ENCODE peak calls at places on chromosomes 1 and 21, in nine cellular contexts. One of them, this sample, is unnamed.

GRCh38 chr1:165235158-165235776 is 121.2 kb downstream of the LMX1A start:
- DNase-seq in A549: no peak
- DNase-seq in C1 segment of cervical spinal cord: no peak
- DNase-seq in NCI-H1417: peak
- DNase-seq in left ventricle myocardium superior: peak
- DNase-seq in MG63: no peak
- DNase-seq in fibroblast of lung: no peak
- DNase-seq in activated CD4-positive, CD25-positive, alpha-beta regulatory T cell treated with anti-CD3 and anti-CD28 coated beads, Interleukin-2, amount 50 U/mL, for 16 hours: no peak
- DNase-seq in right atrium auricular region: no peak
- DNase-seq in this sample: no peak

GRCh38 chr21:32978346-32979270 is 47.1 kb upstream of the OLIG2 start:
- DNase-seq in A549: no peak
- DNase-seq in C1 segment of cervical spinal cord: peak
- DNase-seq in NCI-H1417: no peak
- DNase-seq in left ventricle myocardium superior: no peak
- DNase-seq in MG63: no peak
- DNase-seq in fibroblast of lung: no peak
- DNase-seq in activated CD4-positive, CD25-positive, alpha-beta regulatory T cell treated with anti-CD3 and anti-CD28 coated beads, Interleukin-2, amount 50 U/mL, for 16 hours: no peak
- DNase-seq in right atrium auricular region: no peak
- DNase-seq in this sample: no peak

GRCh38 chr1:14774225-14774624 is 175.7 kb downstream of the KAZN start:
- DNase-seq in A549: no peak
- DNase-seq in C1 segment of cervical spinal cord: no peak
- DNase-seq in NCI-H1417: no peak
- DNase-seq in left ventricle myocardium superior: no peak
- DNase-seq in MG63: no peak
- DNase-seq in fibroblast of lung: no peak
- DNase-seq in activated CD4-positive, CD25-positive, alpha-beta regulatory T cell treated with anti-CD3 and anti-CD28 coated beads, Interleukin-2, amount 50 U/mL, for 16 hours: no peak
- DNase-seq in right atrium auricular region: no peak
- DNase-seq in this sample: no peak

GRCh38 chr1:203858055-203858454 is 3.3 kb upstream of the SNRPE start:
- DNase-seq in A549: no peak
- DNase-seq in C1 segment of cervical spinal cord: no peak
- DNase-seq in NCI-H1417: no peak
- DNase-seq in left ventricle myocardium superior: no peak
- DNase-seq in MG63: peak
- DNase-seq in fibroblast of lung: peak
- DNase-seq in activated CD4-positive, CD25-positive, alpha-beta regulatory T cell treated with anti-CD3 and anti-CD28 coated beads, Interleukin-2, amount 50 U/mL, for 16 hours: no peak
- DNase-seq in right atrium auricular region: no peak
- DNase-seq in this sample: peak

GRCh38 chr1:170305777-170306299 is 160.1 kb downstream of the NTMT2 start:
- DNase-seq in A549: no peak
- DNase-seq in C1 segment of cervical spinal cord: no peak
- DNase-seq in NCI-H1417: no peak
- DNase-seq in left ventricle myocardium superior: no peak
- DNase-seq in MG63: no peak
- DNase-seq in fibroblast of lung: peak
- DNase-seq in activated CD4-positive, CD25-positive, alpha-beta regulatory T cell treated with anti-CD3 and anti-CD28 coated beads, Interleukin-2, amount 50 U/mL, for 16 hours: no peak
- DNase-seq in right atrium auricular region: no peak
- DNase-seq in this sample: no peak

GRCh38 chr1:203665986-203666385 is 39.4 kb downstream of the ATP2B4 start:
- DNase-seq in A549: no peak
- DNase-seq in C1 segment of cervical spinal cord: no peak
- DNase-seq in NCI-H1417: no peak
- DNase-seq in left ventricle myocardium superior: no peak
- DNase-seq in MG63: peak
- DNase-seq in fibroblast of lung: no peak
- DNase-seq in activated CD4-positive, CD25-positive, alpha-beta regulatory T cell treated with anti-CD3 and anti-CD28 coated beads, Interleukin-2, amount 50 U/mL, for 16 hours: no peak
- DNase-seq in right atrium auricular region: no peak
- DNase-seq in this sample: no peak

GRCh38 chr21:36330904-36331303 is 10.9 kb downstream of the MORC3 start:
- DNase-seq in A549: peak
- DNase-seq in C1 segment of cervical spinal cord: peak
- DNase-seq in NCI-H1417: peak
- DNase-seq in left ventricle myocardium superior: no peak
- DNase-seq in MG63: peak
- DNase-seq in fibroblast of lung: peak
- DNase-seq in activated CD4-positive, CD25-positive, alpha-beta regulatory T cell treated with anti-CD3 and anti-CD28 coated beads, Interleukin-2, amount 50 U/mL, for 16 hours: no peak
- DNase-seq in right atrium auricular region: no peak
- DNase-seq in this sample: peak

GRCh38 chr1:224067621-224068457 is 46.1 kb upstream of the FBXO28 start:
- DNase-seq in A549: no peak
- DNase-seq in C1 segment of cervical spinal cord: no peak
- DNase-seq in NCI-H1417: no peak
- DNase-seq in left ventricle myocardium superior: no peak
- DNase-seq in MG63: no peak
- DNase-seq in fibroblast of lung: peak
- DNase-seq in activated CD4-positive, CD25-positive, alpha-beta regulatory T cell treated with anti-CD3 and anti-CD28 coated beads, Interleukin-2, amount 50 U/mL, for 16 hours: no peak
- DNase-seq in right atrium auricular region: no peak
- DNase-seq in this sample: peak

GRCh38 chr1:2052756-2053155 is 2.5 kb downstream of the PRKCZ start:
- DNase-seq in A549: no peak
- DNase-seq in C1 segment of cervical spinal cord: no peak
- DNase-seq in NCI-H1417: no peak
- DNase-seq in left ventricle myocardium superior: no peak
- DNase-seq in MG63: no peak
- DNase-seq in fibroblast of lung: no peak
- DNase-seq in activated CD4-positive, CD25-positive, alpha-beta regulatory T cell treated with anti-CD3 and anti-CD28 coated beads, Interleukin-2, amount 50 U/mL, for 16 hours: no peak
- DNase-seq in right atrium auricular region: no peak
- DNase-seq in this sample: no peak

GRCh38 chr21:16180613-16181012 is 450.8 kb downstream of the USP25 start:
- DNase-seq in A549: no peak
- DNase-seq in C1 segment of cervical spinal cord: no peak
- DNase-seq in NCI-H1417: no peak
- DNase-seq in left ventricle myocardium superior: no peak
- DNase-seq in MG63: no peak
- DNase-seq in fibroblast of lung: no peak
- DNase-seq in activated CD4-positive, CD25-positive, alpha-beta regulatory T cell treated with anti-CD3 and anti-CD28 coated beads, Interleukin-2, amount 50 U/mL, for 16 hours: no peak
- DNase-seq in right atrium auricular region: no peak
- DNase-seq in this sample: no peak

GRCh38 chr21:42666023-42666747 is 12.8 kb downstream of the PDE9A start:
- DNase-seq in A549: peak
- DNase-seq in C1 segment of cervical spinal cord: no peak
- DNase-seq in NCI-H1417: no peak
- DNase-seq in left ventricle myocardium superior: no peak
- DNase-seq in MG63: no peak
- DNase-seq in fibroblast of lung: no peak
- DNase-seq in activated CD4-positive, CD25-positive, alpha-beta regulatory T cell treated with anti-CD3 and anti-CD28 coated beads, Interleukin-2, amount 50 U/mL, for 16 hours: no peak
- DNase-seq in right atrium auricular region: no peak
- DNase-seq in this sample: peak

GRCh38 chr1:30302808-30303310 is 420.5 kb downstream of the MATN1 start:
- DNase-seq in A549: no peak
- DNase-seq in C1 segment of cervical spinal cord: no peak
- DNase-seq in NCI-H1417: peak
- DNase-seq in left ventricle myocardium superior: no peak
- DNase-seq in MG63: no peak
- DNase-seq in fibroblast of lung: no peak
- DNase-seq in activated CD4-positive, CD25-positive, alpha-beta regulatory T cell treated with anti-CD3 and anti-CD28 coated beads, Interleukin-2, amount 50 U/mL, for 16 hours: no peak
- DNase-seq in right atrium auricular region: peak
- DNase-seq in this sample: no peak

GRCh38 chr1:248736992-248737391 is 18.6 kb downstream of the LYPD8 start:
- DNase-seq in A549: no peak
- DNase-seq in C1 segment of cervical spinal cord: no peak
- DNase-seq in NCI-H1417: no peak
- DNase-seq in left ventricle myocardium superior: no peak
- DNase-seq in MG63: no peak
- DNase-seq in fibroblast of lung: no peak
- DNase-seq in activated CD4-positive, CD25-positive, alpha-beta regulatory T cell treated with anti-CD3 and anti-CD28 coated beads, Interleukin-2, amount 50 U/mL, for 16 hours: no peak
- DNase-seq in right atrium auricular region: no peak
- DNase-seq in this sample: no peak

GRCh38 chr1:2580691-2581090 is 5.9 kb upstream of the PRXL2B start:
- DNase-seq in A549: no peak
- DNase-seq in C1 segment of cervical spinal cord: no peak
- DNase-seq in NCI-H1417: no peak
- DNase-seq in left ventricle myocardium superior: peak
- DNase-seq in MG63: no peak
- DNase-seq in fibroblast of lung: no peak
- DNase-seq in activated CD4-positive, CD25-positive, alpha-beta regulatory T cell treated with anti-CD3 and anti-CD28 coated beads, Interleukin-2, amount 50 U/mL, for 16 hours: no peak
- DNase-seq in right atrium auricular region: no peak
- DNase-seq in this sample: no peak

GRCh38 chr1:180185971-180186645 is 31.4 kb downstream of the QSOX1 start:
- DNase-seq in A549: no peak
- DNase-seq in C1 segment of cervical spinal cord: no peak
- DNase-seq in NCI-H1417: no peak
- DNase-seq in left ventricle myocardium superior: no peak
- DNase-seq in MG63: no peak
- DNase-seq in fibroblast of lung: no peak
- DNase-seq in activated CD4-positive, CD25-positive, alpha-beta regulatory T cell treated with anti-CD3 and anti-CD28 coated beads, Interleukin-2, amount 50 U/mL, for 16 hours: no peak
- DNase-seq in right atrium auricular region: no peak
- DNase-seq in this sample: no peak

GRCh38 chr1:177065430-177065829 is 99.1 kb downstream of the ASTN1 start:
- DNase-seq in A549: no peak
- DNase-seq in C1 segment of cervical spinal cord: no peak
- DNase-seq in NCI-H1417: peak
- DNase-seq in left ventricle myocardium superior: no peak
- DNase-seq in MG63: no peak
- DNase-seq in fibroblast of lung: no peak
- DNase-seq in activated CD4-positive, CD25-positive, alpha-beta regulatory T cell treated with anti-CD3 and anti-CD28 coated beads, Interleukin-2, amount 50 U/mL, for 16 hours: no peak
- DNase-seq in right atrium auricular region: no peak
- DNase-seq in this sample: no peak

GRCh38 chr1:186958520-186958919 is 129.8 kb downstream of the PLA2G4A start:
- DNase-seq in A549: peak
- DNase-seq in C1 segment of cervical spinal cord: no peak
- DNase-seq in NCI-H1417: no peak
- DNase-seq in left ventricle myocardium superior: no peak
- DNase-seq in MG63: peak
- DNase-seq in fibroblast of lung: peak
- DNase-seq in activated CD4-positive, CD25-positive, alpha-beta regulatory T cell treated with anti-CD3 and anti-CD28 coated beads, Interleukin-2, amount 50 U/mL, for 16 hours: no peak
- DNase-seq in right atrium auricular region: no peak
- DNase-seq in this sample: no peak

GRCh38 chr1:150235436-150235851 is 468 bp downstream of the ANP32E start:
- DNase-seq in A549: peak
- DNase-seq in C1 segment of cervical spinal cord: no peak
- DNase-seq in NCI-H1417: no peak
- DNase-seq in left ventricle myocardium superior: no peak
- DNase-seq in MG63: peak
- DNase-seq in fibroblast of lung: no peak
- DNase-seq in activated CD4-positive, CD25-positive, alpha-beta regulatory T cell treated with anti-CD3 and anti-CD28 coated beads, Interleukin-2, amount 50 U/mL, for 16 hours: peak
- DNase-seq in right atrium auricular region: no peak
- DNase-seq in this sample: peak

GRCh38 chr1:25531082-25531461 is 12.3 kb upstream of the LDLRAP1 start:
- DNase-seq in A549: no peak
- DNase-seq in C1 segment of cervical spinal cord: no peak
- DNase-seq in NCI-H1417: no peak
- DNase-seq in left ventricle myocardium superior: peak
- DNase-seq in MG63: no peak
- DNase-seq in fibroblast of lung: no peak
- DNase-seq in activated CD4-positive, CD25-positive, alpha-beta regulatory T cell treated with anti-CD3 and anti-CD28 coated beads, Interleukin-2, amount 50 U/mL, for 16 hours: no peak
- DNase-seq in right atrium auricular region: no peak
- DNase-seq in this sample: no peak

GRCh38 chr1:246291141-246291540 is 215.9 kb downstream of the SMYD3 start:
- DNase-seq in A549: no peak
- DNase-seq in C1 segment of cervical spinal cord: no peak
- DNase-seq in NCI-H1417: peak
- DNase-seq in left ventricle myocardium superior: no peak
- DNase-seq in MG63: no peak
- DNase-seq in fibroblast of lung: no peak
- DNase-seq in activated CD4-positive, CD25-positive, alpha-beta regulatory T cell treated with anti-CD3 and anti-CD28 coated beads, Interleukin-2, amount 50 U/mL, for 16 hours: no peak
- DNase-seq in right atrium auricular region: no peak
- DNase-seq in this sample: no peak

GRCh38 chr21:42236693-42237092 is 17.8 kb downstream of the ABCG1 start:
- DNase-seq in A549: no peak
- DNase-seq in C1 segment of cervical spinal cord: no peak
- DNase-seq in NCI-H1417: no peak
- DNase-seq in left ventricle myocardium superior: no peak
- DNase-seq in MG63: no peak
- DNase-seq in fibroblast of lung: no peak
- DNase-seq in activated CD4-positive, CD25-positive, alpha-beta regulatory T cell treated with anti-CD3 and anti-CD28 coated beads, Interleukin-2, amount 50 U/mL, for 16 hours: no peak
- DNase-seq in right atrium auricular region: no peak
- DNase-seq in this sample: no peak

GRCh38 chr1:150563340-150564038 is 14.3 kb downstream of the ADAMTSL4 start:
- DNase-seq in A549: no peak
- DNase-seq in C1 segment of cervical spinal cord: no peak
- DNase-seq in NCI-H1417: no peak
- DNase-seq in left ventricle myocardium superior: peak
- DNase-seq in MG63: peak
- DNase-seq in fibroblast of lung: no peak
- DNase-seq in activated CD4-positive, CD25-positive, alpha-beta regulatory T cell treated with anti-CD3 and anti-CD28 coated beads, Interleukin-2, amount 50 U/mL, for 16 hours: no peak
- DNase-seq in right atrium auricular region: no peak
- DNase-seq in this sample: no peak

GRCh38 chr1:172273668-172274396 is 146.7 kb upstream of the C1orf105 start:
- DNase-seq in A549: no peak
- DNase-seq in C1 segment of cervical spinal cord: no peak
- DNase-seq in NCI-H1417: no peak
- DNase-seq in left ventricle myocardium superior: no peak
- DNase-seq in MG63: no peak
- DNase-seq in fibroblast of lung: no peak
- DNase-seq in activated CD4-positive, CD25-positive, alpha-beta regulatory T cell treated with anti-CD3 and anti-CD28 coated beads, Interleukin-2, amount 50 U/mL, for 16 hours: no peak
- DNase-seq in right atrium auricular region: no peak
- DNase-seq in this sample: no peak

GRCh38 chr1:228082975-228083870 is 715 bp downstream of the ARF1 start:
- DNase-seq in A549: no peak
- DNase-seq in C1 segment of cervical spinal cord: no peak
- DNase-seq in NCI-H1417: peak
- DNase-seq in left ventricle myocardium superior: peak
- DNase-seq in MG63: peak
- DNase-seq in fibroblast of lung: peak
- DNase-seq in activated CD4-positive, CD25-positive, alpha-beta regulatory T cell treated with anti-CD3 and anti-CD28 coated beads, Interleukin-2, amount 50 U/mL, for 16 hours: no peak
- DNase-seq in right atrium auricular region: no peak
- DNase-seq in this sample: peak

GRCh38 chr1:36155560-36156328 is at the start of gene MAP7D1:
- DNase-seq in A549: peak
- DNase-seq in C1 segment of cervical spinal cord: peak
- DNase-seq in NCI-H1417: peak
- DNase-seq in left ventricle myocardium superior: peak
- DNase-seq in MG63: peak
- DNase-seq in fibroblast of lung: peak
- DNase-seq in activated CD4-positive, CD25-positive, alpha-beta regulatory T cell treated with anti-CD3 and anti-CD28 coated beads, Interleukin-2, amount 50 U/mL, for 16 hours: peak
- DNase-seq in right atrium auricular region: peak
- DNase-seq in this sample: peak